ENCODE peak calls at places on chromosomes 5 and 9, in seven cellular contexts. P is type B pancreatic cell; Z is ACHN; E is activated CD8-positive, alpha-beta T cell treated with anti-CD3 and anti-CD28 coated beads for 36 hours; O is EL; S is progenitor cell of endocrine pancreas; W is DMS153. V is an unnamed sample.

GRCh38 chr9:115845648-115846312 is 307.8 kb upstream of the PAPPA start:
- DNase-seq in P (no peak), Z (no peak), E (no peak), O (peak), S (no peak), W (no peak), V (no peak)

GRCh38 chr9:122075135-122076030 is 17.7 kb downstream of the TTLL11 start:
- DNase-seq in P (no peak), Z (no peak), E (no peak), O (peak), S (no peak), W (no peak), V (no peak)

GRCh38 chr5:122156724-122157325 is 27.5 kb downstream of the ZNF474 start:
- DNase-seq in P (no peak), Z (peak), E (no peak), O (peak), S (no peak), W (no peak), V (no peak)

GRCh38 chr5:63451188-63451587 is 511.1 kb downstream of the HTR1A start:
- DNase-seq in P (no peak), Z (no peak), E (no peak), O (no peak), S (no peak), W (no peak), V (no peak)

GRCh38 chr9:123478967-123479602 is 123.1 kb downstream of the CRB2 start:
- DNase-seq in P (no peak), Z (no peak), E (no peak), O (no peak), S (no peak), W (no peak), V (no peak)

GRCh38 chr9:22512495-22512894 is 65.9 kb downstream of the DMRTA1 start:
- DNase-seq in P (no peak), Z (no peak), E (no peak), O (no peak), S (no peak), W (no peak), V (no peak)

GRCh38 chr5:130243641-130244040 is 339.4 kb downstream of the CHSY3 start:
- DNase-seq in P (no peak), Z (no peak), E (no peak), O (no peak), S (no peak), W (no peak), V (no peak)

GRCh38 chr5:35436441-35437057 is 181.1 kb upstream of the SPEF2 start:
- DNase-seq in P (no peak), Z (peak), E (peak), O (peak), S (no peak), W (no peak), V (no peak)

GRCh38 chr9:135369401-135369800 is 110.2 kb upstream of the PPP1R26 start:
- DNase-seq in P (no peak), Z (no peak), E (no peak), O (no peak), S (no peak), W (no peak), V (no peak)